ENCODE peak calls at places on chromosome 18, in nine cellular contexts. One of them, this sample, is unnamed.

GRCh38 chr18:56315363-56315762 is 323.0 kb downstream of the TXNL1 start:
- DNase-seq in psoas muscle: no peak
- DNase-seq in WERI-Rb-1: no peak
- DNase-seq in CD8-positive, alpha-beta T cell: no peak
- DNase-seq in right lobe of liver: no peak
- DNase-seq in GM23338: no peak
- DNase-seq in dorsolateral prefrontal cortex: no peak
- DNase-seq in adrenal gland: no peak
- DNase-seq in Peyer's patch: no peak
- DNase-seq in this sample: no peak

GRCh38 chr18:33505798-33506197 is 65.3 kb upstream of the CCDC178 start:
- DNase-seq in dorsolateral prefrontal cortex: no peak
- DNase-seq in Peyer's patch: no peak
- DNase-seq in WERI-Rb-1: no peak
- DNase-seq in CD8-positive, alpha-beta T cell: no peak
- DNase-seq in psoas muscle: no peak
- DNase-seq in right lobe of liver: peak
- DNase-seq in adrenal gland: no peak
- DNase-seq in GM23338: no peak
- DNase-seq in this sample: no peak

GRCh38 chr18:35022430-35023001 is 18.7 kb upstream of the MAPRE2 start:
- DNase-seq in WERI-Rb-1: no peak
- DNase-seq in psoas muscle: no peak
- DNase-seq in GM23338: no peak
- DNase-seq in Peyer's patch: no peak
- DNase-seq in CD8-positive, alpha-beta T cell: no peak
- DNase-seq in right lobe of liver: no peak
- DNase-seq in dorsolateral prefrontal cortex: no peak
- DNase-seq in adrenal gland: no peak
- DNase-seq in this sample: no peak

GRCh38 chr18:37299471-37300304 is 265.9 kb downstream of the CELF4 start:
- DNase-seq in CD8-positive, alpha-beta T cell: no peak
- DNase-seq in psoas muscle: peak
- DNase-seq in adrenal gland: peak
- DNase-seq in right lobe of liver: peak
- DNase-seq in dorsolateral prefrontal cortex: peak
- DNase-seq in GM23338: peak
- DNase-seq in WERI-Rb-1: no peak
- DNase-seq in Peyer's patch: peak
- DNase-seq in this sample: peak

GRCh38 chr18:41134426-41134825 is 820.6 kb upstream of the PIK3C3 start:
- DNase-seq in Peyer's patch: no peak
- DNase-seq in CD8-positive, alpha-beta T cell: no peak
- DNase-seq in GM23338: no peak
- DNase-seq in WERI-Rb-1: peak
- DNase-seq in dorsolateral prefrontal cortex: no peak
- DNase-seq in psoas muscle: no peak
- DNase-seq in right lobe of liver: no peak
- DNase-seq in adrenal gland: no peak
- DNase-seq in this sample: peak

GRCh38 chr18:57434177-57434535 is 1.0 kb upstream of the ONECUT2 start:
- DNase-seq in Peyer's patch: peak
- DNase-seq in right lobe of liver: peak
- DNase-seq in dorsolateral prefrontal cortex: no peak
- DNase-seq in adrenal gland: no peak
- DNase-seq in WERI-Rb-1: peak
- DNase-seq in GM23338: peak
- DNase-seq in CD8-positive, alpha-beta T cell: no peak
- DNase-seq in psoas muscle: no peak
- DNase-seq in this sample: no peak

GRCh38 chr18:58176915-58177717 is 133.1 kb downstream of the NEDD4L start:
- DNase-seq in adrenal gland: peak
- DNase-seq in Peyer's patch: no peak
- DNase-seq in right lobe of liver: no peak
- DNase-seq in WERI-Rb-1: no peak
- DNase-seq in CD8-positive, alpha-beta T cell: no peak
- DNase-seq in dorsolateral prefrontal cortex: no peak
- DNase-seq in GM23338: no peak
- DNase-seq in psoas muscle: no peak
- DNase-seq in this sample: no peak

GRCh38 chr18:50097702-50098101 is 97.2 kb downstream of the MYO5B start:
- DNase-seq in right lobe of liver: no peak
- DNase-seq in Peyer's patch: no peak
- DNase-seq in CD8-positive, alpha-beta T cell: no peak
- DNase-seq in dorsolateral prefrontal cortex: no peak
- DNase-seq in GM23338: no peak
- DNase-seq in WERI-Rb-1: no peak
- DNase-seq in psoas muscle: peak
- DNase-seq in adrenal gland: no peak
- DNase-seq in this sample: no peak

GRCh38 chr18:9818423-9818734 is 67.4 kb upstream of the TXNDC2 start:
- DNase-seq in psoas muscle: no peak
- DNase-seq in GM23338: no peak
- DNase-seq in adrenal gland: no peak
- DNase-seq in dorsolateral prefrontal cortex: no peak
- DNase-seq in right lobe of liver: no peak
- DNase-seq in CD8-positive, alpha-beta T cell: no peak
- DNase-seq in Peyer's patch: no peak
- DNase-seq in WERI-Rb-1: no peak
- DNase-seq in this sample: no peak
- H3K4me3 ChIP-seq in psoas muscle: no peak
- H3K4me3 ChIP-seq in GM23338: no peak
- H3K4me3 ChIP-seq in adrenal gland: no peak
- H3K4me3 ChIP-seq in dorsolateral prefrontal cortex: no peak
- H3K4me3 ChIP-seq in right lobe of liver: no peak
- H3K4me3 ChIP-seq in CD8-positive, alpha-beta T cell: no peak
- H3K4me3 ChIP-seq in Peyer's patch: no peak
- H3K4me3 ChIP-seq in WERI-Rb-1: no peak
- H3K4me3 ChIP-seq in this sample: no peak

GRCh38 chr18:72866572-72866900 is 1.3 kb downstream of the NETO1 start:
- DNase-seq in CD8-positive, alpha-beta T cell: no peak
- DNase-seq in GM23338: no peak
- DNase-seq in adrenal gland: no peak
- DNase-seq in Peyer's patch: no peak
- DNase-seq in right lobe of liver: no peak
- DNase-seq in dorsolateral prefrontal cortex: no peak
- DNase-seq in psoas muscle: no peak
- DNase-seq in WERI-Rb-1: no peak
- DNase-seq in this sample: no peak

GRCh38 chr18:72866901-72867701 is 686 bp downstream of the NETO1 start:
- DNase-seq in GM23338: peak
- DNase-seq in dorsolateral prefrontal cortex: no peak
- DNase-seq in psoas muscle: no peak
- DNase-seq in CD8-positive, alpha-beta T cell: no peak
- DNase-seq in Peyer's patch: no peak
- DNase-seq in adrenal gland: no peak
- DNase-seq in WERI-Rb-1: peak
- DNase-seq in right lobe of liver: no peak
- DNase-seq in this sample: no peak

GRCh38 chr18:72868666-72869661 is 1.2 kb upstream of the NETO1 start:
- DNase-seq in WERI-Rb-1: no peak
- DNase-seq in dorsolateral prefrontal cortex: no peak
- DNase-seq in right lobe of liver: no peak
- DNase-seq in GM23338: peak
- DNase-seq in adrenal gland: no peak
- DNase-seq in CD8-positive, alpha-beta T cell: no peak
- DNase-seq in psoas muscle: no peak
- DNase-seq in Peyer's patch: no peak
- DNase-seq in this sample: no peak

GRCh38 chr18:72869786-72870185 is 2.0 kb upstream of the NETO1 start:
- DNase-seq in Peyer's patch: no peak
- DNase-seq in GM23338: peak
- DNase-seq in right lobe of liver: no peak
- DNase-seq in dorsolateral prefrontal cortex: no peak
- DNase-seq in WERI-Rb-1: no peak
- DNase-seq in adrenal gland: no peak
- DNase-seq in CD8-positive, alpha-beta T cell: no peak
- DNase-seq in psoas muscle: no peak
- DNase-seq in this sample: no peak

DNA sequence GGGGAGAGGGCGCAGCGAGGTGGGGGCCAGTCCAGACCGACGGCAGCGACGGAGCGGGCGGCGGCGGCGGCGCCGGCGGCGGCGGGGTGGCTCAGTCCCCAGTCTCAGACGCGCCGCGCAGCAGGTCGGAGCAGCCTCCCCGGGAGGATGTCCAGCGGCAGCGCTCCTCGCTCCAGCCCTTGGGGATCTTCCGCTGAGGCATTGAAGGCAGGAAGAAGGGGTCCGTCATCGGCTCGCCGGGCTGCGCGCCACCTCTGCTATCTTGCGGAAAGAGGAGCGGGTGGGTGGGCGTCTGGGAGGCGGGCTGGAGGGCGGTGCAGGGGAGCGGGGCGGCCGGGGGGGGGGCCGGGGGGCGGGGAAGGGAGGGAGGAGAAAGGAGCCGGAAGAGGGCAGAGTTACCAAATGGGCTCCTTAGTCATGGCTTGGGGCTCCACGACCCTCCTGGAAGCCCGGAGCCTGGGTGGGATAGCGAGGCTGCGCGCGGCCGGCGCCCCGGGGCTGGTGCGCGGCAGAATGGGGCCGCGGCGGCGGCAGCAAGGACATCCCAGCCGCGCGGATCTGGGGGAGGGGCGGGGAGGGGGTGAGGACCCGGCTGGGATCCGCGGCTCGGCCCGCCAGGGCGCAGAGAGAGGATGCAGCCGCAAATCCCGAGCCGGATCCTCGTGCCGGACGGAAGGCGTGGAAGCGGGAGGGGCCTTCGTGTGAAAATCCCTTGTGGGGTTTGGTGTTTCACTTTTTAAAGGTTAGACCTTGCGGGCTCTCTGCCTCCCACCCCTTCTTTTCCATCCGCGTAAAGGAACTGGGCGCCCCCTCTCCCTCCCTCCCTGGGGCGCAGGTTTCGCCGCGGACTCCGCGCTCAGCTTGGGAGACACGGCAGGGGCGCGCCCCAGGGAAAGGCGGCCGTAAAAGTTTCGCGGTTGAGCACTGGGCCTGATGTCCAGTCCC is at the start of gene NETO1:
- DNase-seq in Peyer's patch: no peak
- DNase-seq in right lobe of liver: no peak
- DNase-seq in psoas muscle: no peak
- DNase-seq in CD8-positive, alpha-beta T cell: no peak
- DNase-seq in GM23338: peak
- DNase-seq in dorsolateral prefrontal cortex: no peak
- DNase-seq in adrenal gland: no peak
- DNase-seq in WERI-Rb-1: peak
- DNase-seq in this sample: no peak
- H3K27ac ChIP-seq in Peyer's patch: no peak
- H3K27ac ChIP-seq in right lobe of liver: no peak
- H3K27ac ChIP-seq in psoas muscle: no peak
- H3K27ac ChIP-seq in CD8-positive, alpha-beta T cell: no peak
- H3K27ac ChIP-seq in GM23338: no peak
- H3K27ac ChIP-seq in dorsolateral prefrontal cortex: peak
- H3K27ac ChIP-seq in adrenal gland: no peak
- H3K27ac ChIP-seq in WERI-Rb-1: no peak
- H3K27ac ChIP-seq in this sample: no peak

GRCh38 chr18:31499157-31499524 is 1.2 kb downstream of the DSG2 start:
- DNase-seq in psoas muscle: no peak
- DNase-seq in CD8-positive, alpha-beta T cell: no peak
- DNase-seq in right lobe of liver: no peak
- DNase-seq in WERI-Rb-1: no peak
- DNase-seq in adrenal gland: no peak
- DNase-seq in Peyer's patch: no peak
- DNase-seq in dorsolateral prefrontal cortex: no peak
- DNase-seq in GM23338: no peak
- DNase-seq in this sample: no peak

GRCh38 chr18:31498450-31499156 is 626 bp downstream of the DSG2 start:
- DNase-seq in CD8-positive, alpha-beta T cell: no peak
- DNase-seq in adrenal gland: no peak
- DNase-seq in dorsolateral prefrontal cortex: no peak
- DNase-seq in right lobe of liver: no peak
- DNase-seq in psoas muscle: no peak
- DNase-seq in WERI-Rb-1: no peak
- DNase-seq in Peyer's patch: peak
- DNase-seq in GM23338: peak
- DNase-seq in this sample: peak

GRCh38 chr18:31500161-31500688 is 2.2 kb downstream of the DSG2 start:
- DNase-seq in GM23338: no peak
- DNase-seq in WERI-Rb-1: no peak
- DNase-seq in dorsolateral prefrontal cortex: no peak
- DNase-seq in Peyer's patch: no peak
- DNase-seq in right lobe of liver: no peak
- DNase-seq in psoas muscle: no peak
- DNase-seq in adrenal gland: no peak
- DNase-seq in CD8-positive, alpha-beta T cell: no peak
- DNase-seq in this sample: no peak

GRCh38 chr18:31497711-31498449 is at the start of gene DSG2:
- DNase-seq in psoas muscle: peak
- DNase-seq in WERI-Rb-1: peak
- DNase-seq in right lobe of liver: peak
- DNase-seq in dorsolateral prefrontal cortex: no peak
- DNase-seq in Peyer's patch: peak
- DNase-seq in GM23338: peak
- DNase-seq in adrenal gland: peak
- DNase-seq in CD8-positive, alpha-beta T cell: no peak
- DNase-seq in this sample: peak

DNA sequence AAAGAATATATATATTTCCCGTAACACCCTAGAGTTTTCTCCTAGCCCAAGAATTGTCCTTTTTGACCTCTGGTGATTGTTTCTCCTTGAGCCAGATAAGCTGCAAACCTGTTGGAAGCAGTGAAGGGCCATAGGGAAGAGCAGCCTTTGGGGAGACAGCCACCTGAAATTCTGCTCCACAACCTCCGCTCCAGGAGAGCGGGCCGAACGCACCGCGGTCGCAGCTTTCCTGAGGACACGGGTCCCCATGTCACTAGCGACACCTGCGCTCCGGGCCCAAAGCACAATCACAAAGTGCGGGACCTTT is 620 bp upstream of the DSG2 start:
- DNase-seq in WERI-Rb-1: no peak
- DNase-seq in Peyer's patch: no peak
- DNase-seq in dorsolateral prefrontal cortex: no peak
- DNase-seq in GM23338: peak
- DNase-seq in right lobe of liver: peak
- DNase-seq in CD8-positive, alpha-beta T cell: no peak
- DNase-seq in psoas muscle: no peak
- DNase-seq in adrenal gland: no peak
- DNase-seq in this sample: no peak
- H3K4me3 ChIP-seq in WERI-Rb-1: peak
- H3K4me3 ChIP-seq in Peyer's patch: peak
- H3K4me3 ChIP-seq in dorsolateral prefrontal cortex: no peak
- H3K4me3 ChIP-seq in GM23338: peak
- H3K4me3 ChIP-seq in right lobe of liver: peak
- H3K4me3 ChIP-seq in CD8-positive, alpha-beta T cell: no peak
- H3K4me3 ChIP-seq in psoas muscle: peak
- H3K4me3 ChIP-seq in adrenal gland: no peak
- H3K4me3 ChIP-seq in this sample: no peak

GRCh38 chr18:12015697-12016062 is 34.4 kb downstream of the IMPA2 start:
- DNase-seq in WERI-Rb-1: no peak
- DNase-seq in GM23338: no peak
- DNase-seq in CD8-positive, alpha-beta T cell: no peak
- DNase-seq in adrenal gland: peak
- DNase-seq in right lobe of liver: peak
- DNase-seq in dorsolateral prefrontal cortex: no peak
- DNase-seq in psoas muscle: peak
- DNase-seq in Peyer's patch: peak
- DNase-seq in this sample: no peak

GRCh38 chr18:12013186-12013916 is 32.0 kb downstream of the IMPA2 start:
- DNase-seq in dorsolateral prefrontal cortex: no peak
- DNase-seq in WERI-Rb-1: no peak
- DNase-seq in psoas muscle: no peak
- DNase-seq in CD8-positive, alpha-beta T cell: no peak
- DNase-seq in right lobe of liver: no peak
- DNase-seq in Peyer's patch: no peak
- DNase-seq in GM23338: no peak
- DNase-seq in adrenal gland: no peak
- DNase-seq in this sample: no peak

GRCh38 chr18:12014091-12014490 is 32.8 kb downstream of the IMPA2 start:
- DNase-seq in WERI-Rb-1: no peak
- DNase-seq in adrenal gland: no peak
- DNase-seq in CD8-positive, alpha-beta T cell: no peak
- DNase-seq in psoas muscle: no peak
- DNase-seq in dorsolateral prefrontal cortex: no peak
- DNase-seq in GM23338: no peak
- DNase-seq in Peyer's patch: no peak
- DNase-seq in right lobe of liver: no peak
- DNase-seq in this sample: no peak

GRCh38 chr18:12014521-12014920 is 33.2 kb downstream of the IMPA2 start:
- DNase-seq in WERI-Rb-1: no peak
- DNase-seq in dorsolateral prefrontal cortex: no peak
- DNase-seq in Peyer's patch: no peak
- DNase-seq in adrenal gland: no peak
- DNase-seq in psoas muscle: no peak
- DNase-seq in CD8-positive, alpha-beta T cell: no peak
- DNase-seq in GM23338: no peak
- DNase-seq in right lobe of liver: no peak
- DNase-seq in this sample: no peak

DNA sequence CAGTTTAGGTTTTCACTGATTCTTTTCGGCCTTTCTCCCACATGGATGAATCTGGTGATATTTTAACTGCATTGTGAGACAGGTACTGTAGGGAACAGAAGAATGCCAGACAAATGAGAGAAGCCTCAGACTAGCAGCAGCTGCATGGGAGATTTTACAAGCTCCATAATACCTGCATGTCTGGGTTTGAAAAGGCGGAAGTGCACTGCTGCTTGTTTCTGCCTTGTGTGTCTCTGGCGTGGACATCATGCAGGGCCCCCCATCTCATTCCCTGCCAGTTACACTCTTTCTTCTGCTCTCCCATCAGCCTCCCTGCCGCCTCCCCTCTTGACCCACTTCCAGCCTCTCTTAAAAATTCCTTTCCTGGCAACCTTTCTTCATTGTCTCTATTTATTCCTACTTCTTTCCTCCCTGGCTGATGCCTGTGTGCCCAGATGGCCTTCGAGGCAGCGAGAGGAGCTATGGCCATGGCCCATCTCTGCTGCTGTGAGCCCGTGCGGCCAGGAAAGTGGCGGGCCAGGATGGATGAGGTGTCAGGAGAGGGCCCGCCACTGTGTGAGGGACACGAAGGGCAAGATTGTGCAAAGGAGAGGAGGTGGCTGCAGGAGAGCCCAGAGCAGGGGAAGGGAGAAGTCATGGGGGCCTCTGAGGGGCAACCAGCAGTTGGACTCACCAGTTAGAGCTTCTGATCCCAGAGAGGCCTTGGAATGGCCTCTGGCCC is 33.8 kb downstream of the IMPA2 start:
- DNase-seq in right lobe of liver: no peak
- DNase-seq in psoas muscle: no peak
- DNase-seq in adrenal gland: no peak
- DNase-seq in Peyer's patch: no peak
- DNase-seq in CD8-positive, alpha-beta T cell: no peak
- DNase-seq in WERI-Rb-1: no peak
- DNase-seq in GM23338: no peak
- DNase-seq in dorsolateral prefrontal cortex: peak
- DNase-seq in this sample: no peak
- H3K27ac ChIP-seq in right lobe of liver: peak
- H3K27ac ChIP-seq in psoas muscle: peak
- H3K27ac ChIP-seq in adrenal gland: no peak
- H3K27ac ChIP-seq in Peyer's patch: peak
- H3K27ac ChIP-seq in CD8-positive, alpha-beta T cell: no peak
- H3K27ac ChIP-seq in WERI-Rb-1: no peak
- H3K27ac ChIP-seq in GM23338: no peak
- H3K27ac ChIP-seq in dorsolateral prefrontal cortex: no peak
- H3K27ac ChIP-seq in this sample: no peak